ENCODE peak calls at places on chromosomes 11 and 22, in five cellular contexts. One of them, this sample, is unnamed.

GRCh38 chr22:39656495-39657490 is 86.2 kb downstream of the CACNA1I start:
- DNase-seq in fibroblast of lung: no peak
- DNase-seq in NCI-H1694: no peak
- DNase-seq in progenitor cell of endocrine pancreas: no peak
- DNase-seq in CD4-positive, alpha-beta memory T cell: peak; percentile 3
- DNase-seq in this sample: no peak

GRCh38 chr22:47281126-47282106 is 519.0 kb downstream of the TBC1D22A start:
- DNase-seq in progenitor cell of endocrine pancreas: no peak
- DNase-seq in CD4-positive, alpha-beta memory T cell: no peak
- DNase-seq in fibroblast of lung: no peak
- DNase-seq in NCI-H1694: no peak
- DNase-seq in this sample: no peak

GRCh38 chr11:16356751-16357365 is 512 bp upstream of the SOX6 start:
- DNase-seq in fibroblast of lung: peak; percentile 23
- DNase-seq in CD4-positive, alpha-beta memory T cell: no peak
- DNase-seq in progenitor cell of endocrine pancreas: no peak
- DNase-seq in NCI-H1694: no peak
- DNase-seq in this sample: no peak

GRCh38 chr11:60857378-60858232 is 1.9 kb upstream of the PTGDR2 start:
- DNase-seq in NCI-H1694: no peak
- DNase-seq in progenitor cell of endocrine pancreas: no peak
- DNase-seq in fibroblast of lung: no peak
- DNase-seq in CD4-positive, alpha-beta memory T cell: no peak
- DNase-seq in this sample: no peak

GRCh38 chr11:44731685-44732411 is 5.1 kb downstream of the TSPAN18 start:
- DNase-seq in fibroblast of lung: no peak
- DNase-seq in CD4-positive, alpha-beta memory T cell: no peak
- DNase-seq in progenitor cell of endocrine pancreas: no peak
- DNase-seq in NCI-H1694: peak; percentile 21
- DNase-seq in this sample: no peak

GRCh38 chr11:46047520-46047919 is 73.7 kb downstream of the PHF21A start:
- DNase-seq in fibroblast of lung: no peak
- DNase-seq in progenitor cell of endocrine pancreas: no peak
- DNase-seq in NCI-H1694: no peak
- DNase-seq in CD4-positive, alpha-beta memory T cell: no peak
- DNase-seq in this sample: no peak

GRCh38 chr22:44625421-44625760 is 76.6 kb upstream of the PRR5 start:
- DNase-seq in CD4-positive, alpha-beta memory T cell: no peak
- DNase-seq in fibroblast of lung: no peak
- DNase-seq in progenitor cell of endocrine pancreas: no peak
- DNase-seq in NCI-H1694: no peak
- DNase-seq in this sample: no peak

GRCh38 chr22:22061085-22062077 is 78.8 kb upstream of the TOP3B start:
- DNase-seq in NCI-H1694: peak; percentile 75
- DNase-seq in fibroblast of lung: peak; percentile 86
- DNase-seq in CD4-positive, alpha-beta memory T cell: no peak
- DNase-seq in progenitor cell of endocrine pancreas: no peak
- DNase-seq in this sample: peak; percentile 49

GRCh38 chr22:32469799-32470212 is 4.8 kb upstream of the FBXO7 start:
- DNase-seq in NCI-H1694: peak; percentile 89
- DNase-seq in CD4-positive, alpha-beta memory T cell: no peak
- DNase-seq in fibroblast of lung: peak; percentile 63
- DNase-seq in progenitor cell of endocrine pancreas: no peak
- DNase-seq in this sample: peak; percentile 37

GRCh38 chr22:50190182-50190951 is 4.7 kb downstream of the TRABD start:
- DNase-seq in CD4-positive, alpha-beta memory T cell: peak; percentile 89
- DNase-seq in progenitor cell of endocrine pancreas: no peak
- DNase-seq in fibroblast of lung: peak; percentile 61
- DNase-seq in NCI-H1694: peak; percentile 81
- DNase-seq in this sample: no peak

GRCh38 chr11:79600747-79601146 is 159.9 kb upstream of the TENM4 start:
- DNase-seq in progenitor cell of endocrine pancreas: no peak
- DNase-seq in CD4-positive, alpha-beta memory T cell: no peak
- DNase-seq in fibroblast of lung: no peak
- DNase-seq in NCI-H1694: peak; percentile 74
- DNase-seq in this sample: no peak

GRCh38 chr11:120835601-120836228 is 188.2 kb upstream of the TBCEL start:
- DNase-seq in progenitor cell of endocrine pancreas: no peak
- DNase-seq in fibroblast of lung: no peak
- DNase-seq in CD4-positive, alpha-beta memory T cell: no peak
- DNase-seq in NCI-H1694: no peak
- DNase-seq in this sample: peak; percentile 15

GRCh38 chr22:22894740-22895731 is 7.4 kb downstream of the IGLL5 start:
- DNase-seq in fibroblast of lung: no peak
- DNase-seq in progenitor cell of endocrine pancreas: no peak
- DNase-seq in NCI-H1694: no peak
- DNase-seq in CD4-positive, alpha-beta memory T cell: no peak
- DNase-seq in this sample: no peak

GRCh38 chr11:1839204-1839923 is 583 bp downstream of the TNNI2 start:
- DNase-seq in CD4-positive, alpha-beta memory T cell: no peak
- DNase-seq in progenitor cell of endocrine pancreas: no peak
- DNase-seq in NCI-H1694: no peak
- DNase-seq in fibroblast of lung: no peak
- DNase-seq in this sample: no peak

GRCh38 chr11:102244681-102245409 is 72.4 kb upstream of the BIRC3 start:
- DNase-seq in progenitor cell of endocrine pancreas: no peak
- DNase-seq in fibroblast of lung: peak; percentile 69
- DNase-seq in CD4-positive, alpha-beta memory T cell: no peak
- DNase-seq in NCI-H1694: no peak
- DNase-seq in this sample: no peak

GRCh38 chr22:42734406-42734805 is 13.7 kb upstream of the A4GALT start:
- DNase-seq in fibroblast of lung: no peak
- DNase-seq in CD4-positive, alpha-beta memory T cell: no peak
- DNase-seq in NCI-H1694: no peak
- DNase-seq in progenitor cell of endocrine pancreas: no peak
- DNase-seq in this sample: no peak